ENCODE peak calls at places on chromosomes 11 and 22, in ten cellular contexts. E, M, J, K, G, O, N, T, S and Y are unnamed samples.

GRCh38 chr11:102891736-102892135 is 17.0 kb upstream of the MMP12 start:
- DNase-seq in K (no peak), N (no peak), G (no peak), T (no peak), S (no peak), J (no peak), M (no peak), E (no peak), O (no peak), Y (no peak)

GRCh38 chr11:416757-417621 is 2.2 kb upstream of the SIGIRR start:
- DNase-seq in N (peak), J (peak), O (peak), M (peak), E (no peak), G (no peak), K (no peak), T (no peak), S (peak), Y (no peak)

GRCh38 chr11:17513853-17514252 is 30.4 kb downstream of the USH1C start:
- DNase-seq in O (no peak), M (no peak), S (no peak), G (no peak), N (no peak), T (no peak), J (no peak), K (no peak), E (no peak), Y (no peak)

GRCh38 chr11:105265859-105266258 is 126.3 kb upstream of the CARD18 start:
- DNase-seq in J (no peak), G (no peak), N (no peak), E (no peak), O (no peak), K (no peak), M (no peak), S (no peak), T (no peak), Y (no peak)

GRCh38 chr11:95877288-95877687 is 46.6 kb downstream of the MTMR2 start:
- DNase-seq in K (no peak), T (no peak), E (no peak), O (no peak), S (no peak), G (no peak), M (no peak), J (no peak), N (no peak), Y (no peak)

GRCh38 chr22:20315337-20316216 is 4.3 kb downstream of the DGCR6L start:
- DNase-seq in J (no peak), E (no peak), T (no peak), M (no peak), O (peak), S (no peak), G (no peak), K (no peak), N (no peak), Y (peak)

GRCh38 chr11:103961010-103961409 is 75.4 kb upstream of the DDI1 start:
- DNase-seq in O (no peak), T (no peak), M (no peak), J (no peak), S (no peak), N (no peak), E (no peak), K (no peak), G (no peak), Y (no peak)

GRCh38 chr11:73177380-73178091 is 35.4 kb upstream of the FCHSD2 start:
- DNase-seq in M (no peak), K (peak), J (no peak), E (no peak), N (no peak), T (no peak), S (no peak), G (no peak), O (no peak), Y (no peak)

GRCh38 chr11:125413226-125413625 is 82.8 kb downstream of the FEZ1 start:
- DNase-seq in O (no peak), E (no peak), T (no peak), J (no peak), S (no peak), K (no peak), G (no peak), N (no peak), M (no peak), Y (no peak)

GRCh38 chr11:73715551-73715950 is 45.3 kb downstream of the RAB6A start:
- DNase-seq in K (no peak), E (no peak), O (no peak), S (no peak), M (no peak), G (no peak), T (no peak), J (no peak), N (no peak), Y (no peak)